ENCODE peak calls at places on chromosome 9, in seven cellular contexts. Q is lung, R is AG04450, J is endothelial cell, H is nephron progenitor cell, S is lower leg skin, A is fibroblast of pulmonary artery. F is an unnamed sample.

GRCh38 chr9:94554078-94554438 is 825 bp upstream of the PCAT7 start:
- DNase-seq in J (no peak), H (no peak), Q (no peak), R (no peak), S (no peak), A (no peak), F (no peak)

GRCh38 chr9:87812375-87813118 is 70.1 kb upstream of the SPATA31E1 start:
- DNase-seq in S (no peak), J (peak; percentile 36), Q (no peak), R (peak; percentile 13), A (peak; percentile 77), H (no peak), F (peak; percentile 24)

GRCh38 chr9:88339322-88339721 is 48.9 kb upstream of the SPIN1 start:
- DNase-seq in R (no peak), S (no peak), J (no peak), Q (no peak), H (peak; percentile 23), A (no peak), F (no peak)

GRCh38 chr9:110081395-110081794 is 126.6 kb downstream of the C9orf152 start:
- DNase-seq in J (peak; percentile 19), R (no peak), A (peak; percentile 60), H (no peak), S (no peak), Q (no peak), F (no peak)

GRCh38 chr9:36401179-36401740 is 1.2 kb upstream of the RNF38 start:
- DNase-seq in S (no peak), Q (no peak), H (no peak), R (no peak), A (peak; percentile 74), J (no peak), F (no peak)

GRCh38 chr9:115694014-115694413 is 459.6 kb upstream of the PAPPA start:
- DNase-seq in H (peak; percentile 6), A (peak; percentile 99), R (peak; percentile 78), Q (no peak), J (peak; percentile 23), S (no peak), F (peak; percentile 92)

GRCh38 chr9:111427186-111427585 is 57.0 kb downstream of the ECPAS start:
- DNase-seq in R (no peak), S (no peak), H (no peak), Q (no peak), A (peak; percentile 49), J (no peak), F (no peak)

GRCh38 chr9:124654431-124654830 is 116.7 kb downstream of the NR6A1 start:
- DNase-seq in J (no peak), R (no peak), A (no peak), H (no peak), S (no peak), Q (no peak), F (no peak)

GRCh38 chr9:113349434-113350337 is at the start of gene BSPRY:
- DNase-seq in Q (no peak), H (peak; percentile 55), J (peak; percentile 26), S (no peak), R (no peak), A (no peak), F (no peak)

GRCh38 chr9:131603711-131604439 is 58.6 kb downstream of the PRRT1B start:
- DNase-seq in H (no peak), Q (no peak), S (no peak), A (no peak), R (no peak), J (no peak), F (no peak)

GRCh38 chr9:124286292-124286931 is 28.7 kb downstream of the NEK6 start:
- DNase-seq in J (no peak), H (no peak), Q (no peak), S (no peak), A (peak; percentile 85), R (peak; percentile 90), F (peak; percentile 75)

GRCh38 chr9:110728058-110728457 is 59.5 kb downstream of the MUSK start:
- DNase-seq in A (no peak), Q (no peak), R (no peak), J (no peak), S (no peak), H (no peak), F (no peak)

GRCh38 chr9:137198051-137198747 is 2.3 kb downstream of the TPRN start:
- DNase-seq in S (no peak), J (no peak), R (no peak), Q (peak; percentile 74), A (no peak), H (no peak), F (no peak)

DNA sequence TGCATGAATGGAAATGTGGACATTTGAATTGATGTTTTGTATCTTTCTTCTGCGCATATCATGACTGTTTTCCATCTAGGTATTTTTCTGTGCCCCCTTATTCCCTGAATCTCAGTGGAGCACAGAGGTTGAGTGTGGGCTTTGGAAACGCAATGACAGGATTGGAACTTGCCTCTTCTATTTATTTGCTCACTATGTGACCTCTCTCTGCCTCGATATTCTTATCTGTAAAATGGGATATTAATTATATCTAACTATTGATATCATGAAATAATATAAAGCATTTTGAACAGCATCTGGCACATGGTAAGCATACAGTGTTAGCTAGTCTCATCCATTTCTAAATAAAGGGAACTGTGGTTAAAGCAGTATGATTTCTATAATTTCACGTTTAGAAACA is 26.0 kb downstream of the HABP4 start:
- DNase-seq in H (no peak), R (no peak), S (no peak), A (no peak), J (no peak), Q (no peak), F (no peak)
- TF ChIP-seq CTCF in H (no peak), R (no peak), S (no peak), A (no peak), J (no peak), Q (no peak), F (no peak)

GRCh38 chr9:129624168-129624759 is 1.7 kb upstream of the NTMT1 start:
- DNase-seq in J (peak; percentile 83), S (no peak), Q (peak; percentile 50), R (no peak), H (peak; percentile 83), A (peak; percentile 57), F (no peak)

GRCh38 chr9:129623331-129623730 is 2.4 kb upstream of the C9orf50 start:
- DNase-seq in A (peak; percentile 91), S (no peak), H (no peak), R (no peak), J (no peak), Q (no peak), F (no peak)

GRCh38 chr9:129617167-129617566 is 3.7 kb downstream of the C9orf50 start:
- DNase-seq in S (no peak), J (no peak), A (peak; percentile 55), H (no peak), R (peak; percentile 67), Q (no peak), F (no peak)

GRCh38 chr9:129620669-129621295 is at the start of gene C9orf50:
- DNase-seq in Q (no peak), R (no peak), J (no peak), S (no peak), A (no peak), H (no peak), F (no peak)

DNA sequence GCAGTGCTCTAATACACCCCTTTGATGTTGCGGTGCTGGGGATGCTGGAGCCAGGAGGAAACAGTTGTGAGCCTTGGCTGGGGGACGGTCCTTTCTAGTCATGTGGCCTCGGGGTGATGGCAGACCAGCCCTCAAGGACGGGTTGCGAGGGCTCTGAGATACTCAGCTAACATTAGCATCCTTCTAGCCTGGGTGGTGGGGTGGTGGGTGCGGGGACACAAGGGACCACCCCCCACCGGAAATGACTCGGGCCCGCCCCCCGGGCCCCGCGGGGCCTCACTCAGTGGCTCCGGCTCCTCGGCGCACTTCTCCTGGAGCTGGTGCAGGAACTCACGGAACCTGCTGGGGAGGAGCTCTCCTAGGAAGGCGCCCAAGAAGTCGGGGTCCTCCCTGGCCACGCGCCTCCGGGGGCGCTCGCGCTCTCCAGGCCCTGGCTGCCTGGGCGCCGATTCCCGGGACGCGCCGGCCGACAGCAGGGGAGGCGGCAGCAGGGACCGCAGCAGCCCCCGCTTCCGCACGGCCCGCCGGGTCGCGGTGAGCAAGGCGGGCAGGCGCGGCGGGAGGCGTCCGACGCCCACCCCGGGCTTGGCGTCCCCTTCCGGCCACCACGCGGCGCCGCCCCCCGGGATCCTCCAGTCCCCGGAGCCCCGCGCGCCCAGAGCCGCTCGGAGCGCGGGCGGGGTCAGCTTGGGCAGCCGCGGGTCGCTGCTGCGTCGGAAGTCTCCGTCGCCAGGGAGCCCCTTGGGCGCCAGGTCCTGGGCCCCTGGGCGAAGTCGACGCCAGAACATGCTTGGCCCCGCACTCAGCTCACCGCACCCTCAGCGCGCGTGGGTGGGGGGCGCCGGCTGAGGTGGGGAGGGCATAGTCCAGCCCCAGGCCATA is 873 bp downstream of the C9orf50 start:
- DNase-seq in H (peak; percentile 72), R (no peak), Q (no peak), A (no peak), S (no peak), J (no peak), F (no peak)
- TF ChIP-seq CTCF in H (no peak), R (peak; percentile 30), Q (no peak), A (peak; percentile 9), S (no peak), J (no peak), F (peak; percentile 22)

GRCh38 chr9:114397219-114397847 is 9.6 kb upstream of the AKNA start:
- DNase-seq in J (no peak), H (no peak), Q (no peak), S (no peak), R (no peak), A (no peak), F (no peak)

GRCh38 chr9:114399381-114399780 is 11.6 kb upstream of the AKNA start:
- DNase-seq in J (no peak), S (no peak), A (no peak), Q (no peak), R (no peak), H (no peak), F (no peak)

GRCh38 chr9:114396558-114397218 is 8.9 kb upstream of the AKNA start:
- DNase-seq in A (peak; percentile 71), H (no peak), Q (peak; percentile 57), S (no peak), J (no peak), R (peak; percentile 75), F (peak; percentile 94)

GRCh38 chr9:114400219-114400618 is 12.4 kb upstream of the AKNA start:
- DNase-seq in J (no peak), A (no peak), H (no peak), S (no peak), Q (no peak), R (no peak), F (no peak)

GRCh38 chr9:114397848-114398605 is 10.2 kb upstream of the AKNA start:
- DNase-seq in A (peak; percentile 89), H (peak; percentile 99), R (peak; percentile 71), S (peak; percentile 100), J (peak; percentile 98), Q (peak; percentile 96), F (peak; percentile 85)
- TF ChIP-seq CTCF in A (no peak), H (no peak), R (no peak), S (no peak), J (no peak), Q (no peak), F (no peak)

DNA sequence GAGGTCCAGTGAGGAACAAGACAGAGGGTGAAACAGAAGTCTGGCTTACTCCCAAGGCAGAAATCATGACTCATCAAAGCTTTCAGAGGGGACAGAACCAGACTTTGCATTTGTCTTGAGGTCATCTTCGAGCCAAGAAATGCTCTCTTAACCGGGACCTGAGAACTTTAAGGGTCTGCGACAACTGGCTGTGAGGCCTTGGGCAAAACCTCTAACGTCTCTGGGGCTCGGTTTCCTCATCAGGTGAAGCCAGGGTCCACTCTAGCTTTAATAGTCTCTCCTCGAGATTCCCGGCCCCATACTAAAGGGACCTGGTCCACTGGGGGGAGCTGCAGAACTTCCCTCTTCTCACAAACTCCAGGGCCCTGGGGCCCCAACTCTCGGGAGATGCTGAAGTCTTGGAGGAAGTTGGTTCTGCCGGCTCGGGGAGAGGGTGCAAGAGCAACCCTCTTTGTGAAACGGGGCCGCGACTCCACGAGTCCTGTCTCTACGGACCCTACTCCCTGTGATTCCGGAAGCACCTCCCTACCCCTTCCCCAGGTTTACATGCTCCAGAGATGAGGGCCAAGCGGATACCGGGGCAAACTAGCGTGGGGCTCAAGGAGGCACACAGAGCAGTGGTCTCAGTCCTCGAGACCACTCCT is 2.6 kb downstream of the GLIS3 start:
- DNase-seq in H (no peak), S (peak; percentile 95), J (peak; percentile 52), Q (peak; percentile 70), R (no peak), A (peak; percentile 91), F (no peak)
- TF ChIP-seq CTCF in H (no peak), S (no peak), J (no peak), Q (no peak), R (peak; percentile 53), A (peak; percentile 48), F (peak; percentile 60)